ENCODE peak calls at places on chromosomes 11 and 22, in five cellular contexts. One of them, this sample, is unnamed.

GRCh38 chr11:76175731-76176303 is 30.5 kb downstream of the WNT11 start:
- DNase-seq in H9: no peak
- DNase-seq in IMR-90: no peak
- DNase-seq in kidney: no peak
- DNase-seq in uterus: no peak
- DNase-seq in this sample: no peak

GRCh38 chr11:47532597-47533213 is 20.2 kb downstream of the CELF1 start:
- DNase-seq in H9: no peak
- DNase-seq in IMR-90: peak; percentile 31
- DNase-seq in kidney: no peak
- DNase-seq in uterus: no peak
- DNase-seq in this sample: no peak

GRCh38 chr22:47816121-47816915 is 1053.9 kb downstream of the TBC1D22A start:
- DNase-seq in H9: no peak
- DNase-seq in IMR-90: no peak
- DNase-seq in kidney: no peak
- DNase-seq in uterus: no peak
- DNase-seq in this sample: no peak

GRCh38 chr11:32131321-32131720 is 40.4 kb downstream of the RCN1 start:
- DNase-seq in H9: no peak
- DNase-seq in IMR-90: peak; percentile 29
- DNase-seq in kidney: no peak
- DNase-seq in uterus: no peak
- DNase-seq in this sample: no peak

GRCh38 chr22:28034760-28035401 is 115.8 kb upstream of the PITPNB start:
- DNase-seq in H9: no peak
- DNase-seq in IMR-90: peak; percentile 59
- DNase-seq in kidney: peak; percentile 85
- DNase-seq in uterus: peak; percentile 81
- DNase-seq in this sample: peak; percentile 83

GRCh38 chr11:1339066-1339675 is 29.7 kb upstream of the TOLLIP start:
- DNase-seq in H9: peak; percentile 14
- DNase-seq in IMR-90: no peak
- DNase-seq in kidney: no peak
- DNase-seq in uterus: no peak
- DNase-seq in this sample: no peak

GRCh38 chr22:42844756-42845155 is 12.3 kb downstream of the ARFGAP3 start:
- DNase-seq in H9: no peak
- DNase-seq in IMR-90: peak; percentile 39
- DNase-seq in kidney: no peak
- DNase-seq in uterus: no peak
- DNase-seq in this sample: no peak

GRCh38 chr11:64036081-64037026 is 623 bp downstream of the FLRT1 start:
- DNase-seq in H9: no peak
- DNase-seq in IMR-90: peak; percentile 35
- DNase-seq in kidney: no peak
- DNase-seq in uterus: peak; percentile 51
- DNase-seq in this sample: no peak

GRCh38 chr11:68038718-68039525 is at the start of gene TCIRG1:
- DNase-seq in H9: peak; percentile 90
- DNase-seq in IMR-90: peak; percentile 70
- DNase-seq in kidney: peak; percentile 95
- DNase-seq in uterus: peak; percentile 87
- DNase-seq in this sample: peak; percentile 95

GRCh38 chr11:22703040-22703439 is 36.6 kb downstream of the GAS2 start:
- DNase-seq in H9: no peak
- DNase-seq in IMR-90: peak; percentile 77
- DNase-seq in kidney: no peak
- DNase-seq in uterus: no peak
- DNase-seq in this sample: no peak

GRCh38 chr22:35598396-35598710 is 18.8 kb downstream of the MB start:
- DNase-seq in H9: no peak
- DNase-seq in IMR-90: no peak
- DNase-seq in kidney: no peak
- DNase-seq in uterus: no peak
- DNase-seq in this sample: no peak

GRCh38 chr11:8545698-8546366 is 48.2 kb downstream of the STK33 start:
- DNase-seq in H9: no peak
- DNase-seq in IMR-90: no peak
- DNase-seq in kidney: no peak
- DNase-seq in uterus: no peak
- DNase-seq in this sample: no peak

GRCh38 chr22:26624788-26625187 is 3.0 kb downstream of the CRYBA4 start:
- DNase-seq in H9: no peak
- DNase-seq in IMR-90: no peak
- DNase-seq in kidney: no peak
- DNase-seq in uterus: no peak
- DNase-seq in this sample: no peak

GRCh38 chr11:32034149-32034548 is 56.7 kb upstream of the RCN1 start:
- DNase-seq in H9: no peak
- DNase-seq in IMR-90: peak; percentile 96
- DNase-seq in kidney: no peak
- DNase-seq in uterus: no peak
- DNase-seq in this sample: no peak

GRCh38 chr22:25148149-25148691 is 51.4 kb upstream of the CRYBB3 start:
- DNase-seq in H9: no peak
- DNase-seq in IMR-90: no peak
- DNase-seq in kidney: no peak
- DNase-seq in uterus: no peak
- DNase-seq in this sample: no peak

GRCh38 chr11:36123353-36124220 is 165.6 kb downstream of the COMMD9 start:
- DNase-seq in H9: no peak
- DNase-seq in IMR-90: no peak
- DNase-seq in kidney: no peak
- DNase-seq in uterus: no peak
- DNase-seq in this sample: no peak

GRCh38 chr22:36856121-36856791 is 4.5 kb upstream of the NCF4 start:
- DNase-seq in H9: peak; percentile 92
- DNase-seq in IMR-90: peak; percentile 79
- DNase-seq in kidney: peak; percentile 94
- DNase-seq in uterus: peak; percentile 86
- DNase-seq in this sample: peak; percentile 86

GRCh38 chr22:21642584-21643448 is 714 bp downstream of the SDF2L1 start:
- DNase-seq in H9: peak; percentile 80
- DNase-seq in IMR-90: peak; percentile 44
- DNase-seq in kidney: peak; percentile 83
- DNase-seq in uterus: no peak
- DNase-seq in this sample: no peak

GRCh38 chr11:32821517-32821916 is 8.2 kb upstream of the PRRG4 start:
- DNase-seq in H9: no peak
- DNase-seq in IMR-90: no peak
- DNase-seq in kidney: no peak
- DNase-seq in uterus: no peak
- DNase-seq in this sample: no peak

GRCh38 chr11:33734441-33735165 is 1.6 kb downstream of the CD59 start:
- DNase-seq in H9: no peak
- DNase-seq in IMR-90: no peak
- DNase-seq in kidney: no peak
- DNase-seq in uterus: no peak
- DNase-seq in this sample: no peak

GRCh38 chr11:118169300-118170140 is 6.9 kb downstream of the SCN2B start:
- DNase-seq in H9: no peak
- DNase-seq in IMR-90: no peak
- DNase-seq in kidney: no peak
- DNase-seq in uterus: no peak
- DNase-seq in this sample: no peak

GRCh38 chr22:39311592-39312400 is 7.6 kb downstream of the RPL3 start:
- DNase-seq in H9: peak; percentile 72
- DNase-seq in IMR-90: no peak
- DNase-seq in kidney: no peak
- DNase-seq in uterus: no peak
- DNase-seq in this sample: no peak

GRCh38 chr11:73147771-73148681 is 5.9 kb upstream of the FCHSD2 start:
- DNase-seq in H9: no peak
- DNase-seq in IMR-90: no peak
- DNase-seq in kidney: peak; percentile 80
- DNase-seq in uterus: no peak
- DNase-seq in this sample: no peak

GRCh38 chr11:7548659-7549283 is 35.0 kb downstream of the PPFIBP2 start:
- DNase-seq in H9: peak; percentile 89
- DNase-seq in IMR-90: no peak
- DNase-seq in kidney: no peak
- DNase-seq in uterus: no peak
- DNase-seq in this sample: no peak

GRCh38 chr11:126990716-126991480 is 9.7 kb downstream of the KIRREL3 start:
- DNase-seq in H9: no peak
- DNase-seq in IMR-90: peak; percentile 40
- DNase-seq in kidney: no peak
- DNase-seq in uterus: no peak
- DNase-seq in this sample: no peak

GRCh38 chr11:118441770-118442169 is 5.5 kb downstream of the KMT2A start:
- DNase-seq in H9: no peak
- DNase-seq in IMR-90: no peak
- DNase-seq in kidney: no peak
- DNase-seq in uterus: no peak
- DNase-seq in this sample: no peak

GRCh38 chr22:30313527-30314385 is 13.0 kb downstream of the TBC1D10A start:
- DNase-seq in H9: no peak
- DNase-seq in IMR-90: no peak
- DNase-seq in kidney: no peak
- DNase-seq in uterus: no peak
- DNase-seq in this sample: no peak
- H3K27ac ChIP-seq in H9: no peak overlapping the region
- H3K27ac ChIP-seq in IMR-90: no peak overlapping the region
- H3K27ac ChIP-seq in kidney: peak overlapping the region; percentile 8
- H3K27ac ChIP-seq in uterus: peak overlapping the region; percentile 25
- H3K27ac ChIP-seq in this sample: peak overlapping the region; percentile 17

DNA sequence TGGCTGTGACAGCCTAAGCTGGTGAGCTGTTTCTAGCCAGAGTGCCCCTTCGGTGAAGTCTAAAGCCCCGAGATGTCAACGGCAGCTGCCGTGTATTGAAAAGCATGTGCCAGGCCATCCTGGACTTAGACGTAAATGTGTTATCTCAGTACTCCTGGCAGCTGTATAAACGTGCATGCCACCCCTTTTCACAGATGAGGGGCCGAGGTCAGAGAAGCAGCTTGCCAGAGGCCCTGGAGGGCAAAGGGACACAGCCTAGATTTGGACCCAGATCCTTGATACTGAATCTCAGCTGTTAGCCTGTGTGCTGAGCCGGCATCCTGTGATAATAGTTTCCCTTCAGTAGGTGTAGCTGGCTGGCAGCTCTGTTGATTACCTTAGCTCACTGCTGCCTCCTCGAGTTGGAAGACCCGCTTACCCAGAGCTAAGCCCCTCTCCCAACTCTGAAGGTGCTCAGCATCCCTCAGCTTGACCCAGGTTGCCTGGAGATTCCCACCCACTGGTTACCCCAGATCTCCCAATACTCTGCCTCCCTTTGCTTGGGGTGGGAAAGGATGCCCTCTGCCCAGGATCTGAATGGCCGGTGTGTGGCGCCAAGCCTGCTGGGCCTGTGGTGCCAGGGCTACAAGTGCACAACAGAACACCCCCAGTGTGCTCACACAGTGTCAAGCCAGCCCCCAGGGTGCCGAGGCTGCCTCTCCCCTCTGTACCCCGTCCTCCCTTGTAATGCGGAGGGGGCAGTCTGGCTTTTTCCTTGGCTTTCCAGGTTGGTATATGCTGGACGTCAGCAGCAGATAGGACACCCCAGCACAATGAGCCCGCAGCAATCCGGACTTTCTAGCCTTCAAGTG is 59.8 kb upstream of the WNT7B start:
- DNase-seq in H9: no peak
- DNase-seq in IMR-90: no peak
- DNase-seq in kidney: peak; percentile 82
- DNase-seq in uterus: peak; percentile 47
- DNase-seq in this sample: peak; percentile 79
- TF ChIP-seq CTCF in H9: peak; percentile 62
- TF ChIP-seq CTCF in IMR-90: peak; percentile 22
- TF ChIP-seq CTCF in kidney: peak; percentile 11
- TF ChIP-seq CTCF in uterus: no peak
- TF ChIP-seq CTCF in this sample: no peak

GRCh38 chr11:44998051-44998450 is 47.4 kb upstream of the TP53I11 start:
- DNase-seq in H9: no peak
- DNase-seq in IMR-90: no peak
- DNase-seq in kidney: no peak
- DNase-seq in uterus: no peak
- DNase-seq in this sample: no peak

GRCh38 chr11:44994753-44995152 is 44.1 kb upstream of the TP53I11 start:
- DNase-seq in H9: peak; percentile 28
- DNase-seq in IMR-90: no peak
- DNase-seq in kidney: no peak
- DNase-seq in uterus: no peak
- DNase-seq in this sample: no peak

GRCh38 chr11:44999068-44999467 is 48.4 kb upstream of the TP53I11 start:
- DNase-seq in H9: no peak
- DNase-seq in IMR-90: no peak
- DNase-seq in kidney: no peak
- DNase-seq in uterus: no peak
- DNase-seq in this sample: no peak

GRCh38 chr11:45000918-45001317 is 50.2 kb upstream of the TP53I11 start:
- DNase-seq in H9: no peak
- DNase-seq in IMR-90: no peak
- DNase-seq in kidney: no peak
- DNase-seq in uterus: no peak
- DNase-seq in this sample: no peak

DNA sequence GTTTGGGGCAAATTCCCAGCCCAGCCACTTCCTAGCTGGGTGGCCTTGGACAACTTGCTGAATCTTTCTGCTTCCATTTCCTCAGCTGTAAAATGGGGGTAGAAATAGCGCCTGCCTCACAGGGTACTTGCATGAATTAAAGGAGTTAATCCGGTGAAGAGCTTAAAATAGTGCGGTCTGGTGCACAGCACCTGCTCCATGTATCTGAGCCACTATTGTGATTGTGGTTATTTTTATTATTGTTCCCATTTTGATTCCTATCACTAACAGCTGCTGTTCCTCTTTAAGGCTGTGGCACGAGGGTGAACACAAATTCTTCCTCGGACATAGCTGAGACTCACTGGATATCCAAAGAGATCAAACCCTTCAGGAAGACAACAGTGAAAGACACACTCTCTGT is 46.9 kb upstream of the TP53I11 start:
- DNase-seq in H9: no peak
- DNase-seq in IMR-90: no peak
- DNase-seq in kidney: no peak
- DNase-seq in uterus: no peak
- DNase-seq in this sample: no peak
- H3K27ac ChIP-seq in H9: no peak overlapping the region
- H3K27ac ChIP-seq in IMR-90: no peak overlapping the region
- H3K27ac ChIP-seq in kidney: no peak overlapping the region
- H3K27ac ChIP-seq in uterus: no peak overlapping the region
- H3K27ac ChIP-seq in this sample: no peak overlapping the region

GRCh38 chr11:17752144-17752543 is 17.6 kb downstream of the KCNC1 start:
- DNase-seq in H9: no peak
- DNase-seq in IMR-90: no peak
- DNase-seq in kidney: peak; percentile 31
- DNase-seq in uterus: no peak
- DNase-seq in this sample: no peak

GRCh38 chr11:17753641-17754040 is 19.1 kb downstream of the KCNC1 start:
- DNase-seq in H9: no peak
- DNase-seq in IMR-90: no peak
- DNase-seq in kidney: peak; percentile 28
- DNase-seq in uterus: no peak
- DNase-seq in this sample: no peak

GRCh38 chr11:17750817-17751165 is 16.2 kb downstream of the KCNC1 start:
- DNase-seq in H9: no peak
- DNase-seq in IMR-90: no peak
- DNase-seq in kidney: no peak
- DNase-seq in uterus: no peak
- DNase-seq in this sample: no peak

GRCh38 chr11:17751558-17751957 is 17.0 kb downstream of the KCNC1 start:
- DNase-seq in H9: no peak
- DNase-seq in IMR-90: no peak
- DNase-seq in kidney: peak; percentile 22
- DNase-seq in uterus: no peak
- DNase-seq in this sample: no peak

GRCh38 chr11:17753153-17753552 is 18.6 kb downstream of the KCNC1 start:
- DNase-seq in H9: no peak
- DNase-seq in IMR-90: no peak
- DNase-seq in kidney: peak; percentile 43
- DNase-seq in uterus: no peak
- DNase-seq in this sample: no peak
- TF ChIP-seq CTCF in H9: no peak
- TF ChIP-seq CTCF in IMR-90: no peak
- TF ChIP-seq CTCF in kidney: no peak
- TF ChIP-seq CTCF in uterus: no peak
- TF ChIP-seq CTCF in this sample: no peak